ENCODE peak calls at places on chromosomes 4 and X, in seven cellular contexts. W is dorsolateral prefrontal cortex; A is mammary epithelial cell; X is uterus; N is sigmoid colon; K is DND-41; I is CD8-positive, alpha-beta T cell. M is an unnamed sample.

GRCh38 chrX:23790147-23790497 is 7.1 kb downstream of the SAT1 start:
- DNase-seq in W (no peak), A (no peak), X (no peak), N (no peak), K (no peak), I (no peak), M (no peak)

GRCh38 chr4:61380865-61381264 is 180.7 kb downstream of the ADGRL3 start:
- DNase-seq in W (no peak), A (no peak), X (no peak), N (no peak), K (no peak), I (no peak), M (no peak)

GRCh38 chrX:131262200-131262599 is 26.9 kb downstream of the IGSF1 start:
- DNase-seq in W (no peak), A (no peak), X (no peak), N (no peak), K (no peak), I (no peak), M (no peak)

GRCh38 chr4:2923678-2924173 is 39.5 kb downstream of the NOP14 start:
- DNase-seq in W (no peak), A (no peak), X (peak; percentile 9), N (no peak), K (no peak), I (no peak), M (peak; percentile 49)

GRCh38 chr4:15659768-15660394 is 4.7 kb upstream of the FBXL5 start:
- DNase-seq in W (no peak), A (peak; percentile 68), X (no peak), N (no peak), K (no peak), I (no peak), M (no peak)

GRCh38 chrX:7108995-7109634 is 38.4 kb upstream of the STS start:
- DNase-seq in W (no peak), A (no peak), X (no peak), N (no peak), K (peak; percentile 60), I (no peak), M (no peak)

GRCh38 chr4:27272264-27272663 is 411.6 kb downstream of the STIM2 start:
- DNase-seq in W (no peak), A (no peak), X (no peak), N (no peak), K (no peak), I (no peak), M (no peak)

GRCh38 chrX:39830414-39830813 is 267.3 kb downstream of the BCOR start:
- DNase-seq in W (no peak), A (no peak), X (no peak), N (no peak), K (no peak), I (no peak), M (no peak)

GRCh38 chr4:120749445-120750151 is 172.9 kb downstream of the PRDM5 start:
- DNase-seq in W (no peak), A (no peak), X (no peak), N (no peak), K (peak; percentile 8), I (no peak), M (no peak)

GRCh38 chr4:101067383-101067782 is 279.9 kb downstream of the PPP3CA start:
- DNase-seq in W (no peak), A (no peak), X (no peak), N (no peak), K (no peak), I (no peak), M (no peak)

GRCh38 chrX:65941775-65942174 is 98.1 kb downstream of the VSIG4 start:
- DNase-seq in W (no peak), A (no peak), X (no peak), N (no peak), K (no peak), I (no peak), M (no peak)

GRCh38 chr4:77286906-77287305 is 129.9 kb downstream of the CCNG2 start:
- DNase-seq in W (no peak), A (peak; percentile 45), X (no peak), N (no peak), K (no peak), I (no peak), M (no peak)

GRCh38 chr4:95114521-95114920 is 356.8 kb downstream of the BMPR1B start:
- DNase-seq in W (no peak), A (no peak), X (no peak), N (no peak), K (no peak), I (no peak), M (no peak)

GRCh38 chr4:77072195-77072753 is 3.5 kb downstream of the CCNI start:
- DNase-seq in W (no peak), A (peak; percentile 83), X (no peak), N (no peak), K (no peak), I (no peak), M (no peak)

GRCh38 chrX:134604701-134605271 is 53.5 kb downstream of the PLAC1 start:
- DNase-seq in W (no peak), A (peak; percentile 38), X (no peak), N (no peak), K (no peak), I (no peak), M (no peak)

GRCh38 chr4:23779839-23780238 is 110.0 kb downstream of the PPARGC1A start:
- DNase-seq in W (no peak), A (no peak), X (no peak), N (no peak), K (no peak), I (no peak), M (no peak)

GRCh38 chrX:11899091-11899490 is 141.1 kb downstream of the MSL3 start:
- DNase-seq in W (no peak), A (peak; percentile 82), X (no peak), N (no peak), K (no peak), I (no peak), M (no peak)

GRCh38 chr4:142202404-142203332 is 566.3 kb downstream of the IL15 start:
- DNase-seq in W (no peak), A (no peak), X (no peak), N (no peak), K (no peak), I (no peak), M (no peak)

GRCh38 chr4:41359069-41359769 is 102.5 kb downstream of the UCHL1 start:
- DNase-seq in W (no peak), A (no peak), X (no peak), N (no peak), K (no peak), I (no peak), M (no peak)

GRCh38 chr4:123421227-123421941 is 24.8 kb downstream of the SPRY1 start:
- DNase-seq in W (no peak), A (no peak), X (no peak), N (no peak), K (no peak), I (no peak), M (no peak)

GRCh38 chr4:98556451-98556850 is 102.0 kb downstream of the TSPAN5 start:
- DNase-seq in W (no peak), A (no peak), X (no peak), N (no peak), K (no peak), I (no peak), M (no peak)

GRCh38 chr4:98557497-98557896 is 100.9 kb downstream of the TSPAN5 start:
- DNase-seq in W (no peak), A (peak; percentile 8), X (no peak), N (no peak), K (no peak), I (no peak), M (no peak)

GRCh38 chr4:98558770-98559169 is 99.6 kb downstream of the TSPAN5 start:
- DNase-seq in W (no peak), A (no peak), X (no peak), N (no peak), K (no peak), I (no peak), M (no peak)

GRCh38 chr4:98555798-98556445 is 102.5 kb downstream of the TSPAN5 start:
- DNase-seq in W (no peak), A (no peak), X (no peak), N (no peak), K (no peak), I (no peak), M (no peak)

GRCh38 chr4:98558366-98558765 is 100.0 kb downstream of the TSPAN5 start:
- DNase-seq in W (no peak), A (no peak), X (no peak), N (no peak), K (no peak), I (no peak), M (no peak)
- H3K27ac ChIP-seq in W (peak overlapping the region; percentile 36), A (no peak overlapping the region), X (no peak overlapping the region), N (peak overlapping the region; percentile 28), K (no peak overlapping the region), I (no peak overlapping the region), M (no peak overlapping the region)

DNA sequence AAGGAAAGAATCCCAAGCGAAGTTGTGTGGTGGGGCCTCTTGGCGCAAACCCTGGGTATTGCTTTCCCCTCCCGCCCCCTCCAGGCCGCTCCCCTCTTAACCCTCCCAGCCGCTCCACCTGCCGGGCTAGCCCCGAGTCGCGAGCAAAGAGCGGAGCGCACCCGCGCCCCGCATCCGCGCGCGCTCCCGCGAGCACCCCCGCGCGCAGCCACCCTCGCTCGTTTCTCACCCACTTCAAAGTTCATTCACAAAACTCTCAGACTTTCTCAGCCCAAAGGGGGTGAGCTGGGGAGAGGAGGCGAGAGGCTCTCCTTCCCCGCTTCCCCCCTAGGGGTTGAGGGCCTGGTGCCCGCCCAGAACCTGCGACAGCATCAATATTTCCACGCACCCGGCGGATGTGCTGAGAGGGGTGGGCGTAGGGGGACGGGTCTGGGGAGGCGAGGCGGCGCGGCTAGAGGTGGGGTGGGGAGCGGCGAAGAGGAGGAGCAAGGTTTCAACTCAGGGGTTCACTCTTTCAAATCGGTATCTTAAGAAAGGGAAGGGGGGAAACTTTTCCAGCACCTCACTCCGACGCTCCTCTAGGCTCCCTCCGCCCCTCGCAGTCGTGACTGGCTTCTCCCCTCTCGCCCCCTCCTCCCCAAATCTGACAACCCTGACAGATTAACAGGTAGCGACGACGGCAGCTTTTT is 1.8 kb downstream of the MAML3 start:
- DNase-seq in W (peak; percentile 35), A (no peak), X (peak; percentile 68), N (peak; percentile 86), K (peak; percentile 84), I (peak; percentile 88), M (peak; percentile 82)
- TF ChIP-seq CTCF in W (no peak), A (no peak), X (peak; percentile 21), N (peak; percentile 31), K (peak; percentile 36), I (no peak), M (no peak)

GRCh38 chr4:158168606-158169005 is 4.2 kb downstream of the GASK1B start:
- DNase-seq in W (no peak), A (peak; percentile 20), X (no peak), N (no peak), K (no peak), I (no peak), M (no peak)
- H3K4me3 ChIP-seq in W (peak overlapping the region; percentile 63), A (peak overlapping the region; percentile 67), X (peak overlapping the region; percentile 47), N (peak overlapping the region; percentile 53), K (no peak overlapping the region), I (no peak overlapping the region), M (peak overlapping the region; percentile 67)

DNA sequence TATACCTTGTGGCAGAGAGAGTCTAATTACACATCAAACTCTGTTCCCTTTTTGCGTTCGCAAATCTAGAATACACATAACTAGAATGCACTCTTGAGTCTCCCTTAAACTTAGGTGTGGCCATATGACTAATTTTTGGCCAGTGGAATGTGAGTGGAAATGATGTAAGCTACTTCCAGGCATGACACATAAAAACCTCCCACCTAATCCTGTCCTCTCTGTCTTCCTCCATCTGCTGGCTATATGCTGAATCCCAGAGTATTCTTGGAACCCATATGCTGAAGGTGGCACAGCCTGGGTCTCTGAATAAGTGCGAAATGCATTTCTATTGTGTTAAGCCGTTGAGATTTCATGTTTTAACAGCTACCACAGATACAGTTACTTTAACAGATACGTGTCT is 269.9 kb upstream of the NRK start:
- DNase-seq in W (no peak), A (peak; percentile 94), X (no peak), N (no peak), K (no peak), I (no peak), M (no peak)
- H3K27ac ChIP-seq in W (no peak overlapping the region), A (peak overlapping the region; percentile 89), X (no peak overlapping the region), N (no peak overlapping the region), K (no peak overlapping the region), I (no peak overlapping the region), M (no peak overlapping the region)